ENCODE peak calls at places on chromosomes 2 and 18, in six cellular contexts. V is uterus, N is A549, M is Peyer's patch, B is K562, F is lower lobe of right lung. X is an unnamed sample.

GRCh38 chr2:113211226-113212105 is 37.7 kb downstream of the PSD4 start:
- DNase-seq in V (peak), N (peak), M (no peak), B (no peak), F (no peak), X (peak)

GRCh38 chr18:12417687-12418086 is 10.0 kb downstream of the PRELID3A start:
- DNase-seq in V (no peak), N (no peak), M (no peak), B (no peak), F (no peak), X (no peak)

GRCh38 chr2:130892793-130893785 is 56.4 kb downstream of the ARHGEF4 start:
- DNase-seq in V (no peak), N (no peak), M (no peak), B (no peak), F (no peak), X (no peak)

GRCh38 chr2:67451086-67451832 is 54.1 kb downstream of the ETAA1 start:
- DNase-seq in V (no peak), N (peak), M (no peak), B (no peak), F (no peak), X (no peak)

GRCh38 chr18:45243347-45244095 is 371.8 kb upstream of the SLC14A2 start:
- DNase-seq in V (no peak), N (no peak), M (no peak), B (no peak), F (no peak), X (no peak)

GRCh38 chr2:106189764-106190468 is 4.2 kb downstream of the UXS1 start:
- DNase-seq in V (no peak), N (no peak), M (no peak), B (no peak), F (no peak), X (no peak)

GRCh38 chr2:41865263-41865662 is 182.6 kb upstream of the PKDCC start:
- DNase-seq in V (no peak), N (no peak), M (no peak), B (no peak), F (no peak), X (no peak)

GRCh38 chr18:27599202-27599829 is 414.2 kb upstream of the CHST9 start:
- DNase-seq in V (no peak), N (peak), M (peak), B (peak), F (no peak), X (peak)

GRCh38 chr2:40760071-40760666 is 308.3 kb upstream of the SLC8A1 start:
- DNase-seq in V (peak), N (peak), M (no peak), B (peak), F (no peak), X (peak)

GRCh38 chr18:56648307-56648706 is 2.9 kb upstream of the WDR7 start:
- DNase-seq in V (no peak), N (no peak), M (no peak), B (no peak), F (no peak), X (no peak)

GRCh38 chr2:26011990-26012856 is 21.7 kb upstream of the RAB10 start:
- DNase-seq in V (no peak), N (peak), M (peak), B (peak), F (peak), X (peak)

GRCh38 chr2:181371782-181372292 is 85.3 kb upstream of the ITGA4 start:
- DNase-seq in V (no peak), N (no peak), M (no peak), B (no peak), F (no peak), X (no peak)

GRCh38 chr2:193929131-193929530 is 1727.9 kb upstream of the SLC39A10 start:
- DNase-seq in V (no peak), N (no peak), M (no peak), B (no peak), F (no peak), X (no peak)

GRCh38 chr2:46737577-46737976 is 178.0 kb downstream of the MCFD2 start:
- DNase-seq in V (no peak), N (peak), M (peak), B (no peak), F (no peak), X (peak)

GRCh38 chr2:238165288-238165921 is 6.6 kb downstream of the ERFE start:
- DNase-seq in V (peak), N (no peak), M (peak), B (no peak), F (no peak), X (no peak)

GRCh38 chr2:227881866-227882517 is 10.6 kb downstream of the DAW1 start:
- DNase-seq in V (no peak), N (no peak), M (no peak), B (no peak), F (no peak), X (no peak)

GRCh38 chr2:139031722-139032121 is 251.5 kb upstream of the NXPH2 start:
- DNase-seq in V (no peak), N (no peak), M (no peak), B (no peak), F (no peak), X (peak)

GRCh38 chr2:221569342-221570278 is 2.5 kb downstream of the EPHA4 start:
- DNase-seq in V (no peak), N (no peak), M (no peak), B (no peak), F (no peak), X (no peak)

GRCh38 chr18:25661836-25662235 is 309.9 kb upstream of the ZNF521 start:
- DNase-seq in V (no peak), N (no peak), M (no peak), B (no peak), F (no peak), X (no peak)

GRCh38 chr2:102111823-102112222 is 30.7 kb upstream of the IL1R1 start:
- DNase-seq in V (no peak), N (no peak), M (no peak), B (no peak), F (no peak), X (no peak)

GRCh38 chr2:234098675-234099195 is 48.2 kb downstream of the SPP2 start:
- DNase-seq in V (no peak), N (no peak), M (no peak), B (no peak), F (no peak), X (no peak)

GRCh38 chr2:181616715-181617114 is 40.2 kb downstream of the CERKL start:
- DNase-seq in V (no peak), N (no peak), M (no peak), B (no peak), F (no peak), X (no peak)

DNA sequence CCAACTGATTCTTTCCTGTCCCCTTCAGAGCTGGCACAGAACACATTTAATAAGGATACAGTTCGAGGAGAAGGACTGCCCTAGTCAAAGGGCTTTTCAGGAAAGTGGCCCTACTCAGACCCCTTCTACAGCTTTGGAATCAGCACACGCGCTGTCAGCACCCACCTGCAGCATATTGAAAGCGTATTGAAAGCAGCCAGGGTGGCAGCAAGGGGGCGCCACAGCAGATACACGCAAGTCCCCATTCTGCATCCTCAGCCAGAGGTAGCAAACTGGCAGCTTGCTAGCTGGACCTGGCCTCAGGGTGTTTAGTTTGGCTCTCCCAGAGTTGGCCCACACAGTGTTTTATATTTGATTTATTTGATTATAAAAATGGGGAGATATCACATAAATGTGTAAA is 101.0 kb upstream of the NT5C1B start:
- DNase-seq in V (no peak), N (no peak), M (no peak), B (no peak), F (no peak), X (no peak)
- TF ChIP-seq CTCF in V (no peak), N (no peak), M (no peak), B (no peak), F (no peak), X (no peak)

GRCh38 chr2:6864251-6864758 is 1.4 kb downstream of the CMPK2 start:
- DNase-seq in V (no peak), N (no peak), M (no peak), B (no peak), F (no peak), X (no peak)
- H3K4me3 ChIP-seq in V (no peak), N (no peak), M (no peak), B (no peak), F (peak), X (no peak)

GRCh38 chr18:48006415-48007175 is 76.1 kb upstream of the SMAD2 start:
- DNase-seq in V (no peak), N (no peak), M (peak), B (no peak), F (no peak), X (no peak)

GRCh38 chr18:48007381-48007780 is 76.9 kb upstream of the SMAD2 start:
- DNase-seq in V (no peak), N (no peak), M (peak), B (no peak), F (no peak), X (no peak)

GRCh38 chr18:48010264-48010663 is 79.8 kb upstream of the SMAD2 start:
- DNase-seq in V (no peak), N (no peak), M (no peak), B (no peak), F (no peak), X (no peak)

GRCh38 chr18:48009116-48009825 is 78.8 kb upstream of the SMAD2 start:
- DNase-seq in V (no peak), N (no peak), M (peak), B (no peak), F (no peak), X (no peak)

DNA sequence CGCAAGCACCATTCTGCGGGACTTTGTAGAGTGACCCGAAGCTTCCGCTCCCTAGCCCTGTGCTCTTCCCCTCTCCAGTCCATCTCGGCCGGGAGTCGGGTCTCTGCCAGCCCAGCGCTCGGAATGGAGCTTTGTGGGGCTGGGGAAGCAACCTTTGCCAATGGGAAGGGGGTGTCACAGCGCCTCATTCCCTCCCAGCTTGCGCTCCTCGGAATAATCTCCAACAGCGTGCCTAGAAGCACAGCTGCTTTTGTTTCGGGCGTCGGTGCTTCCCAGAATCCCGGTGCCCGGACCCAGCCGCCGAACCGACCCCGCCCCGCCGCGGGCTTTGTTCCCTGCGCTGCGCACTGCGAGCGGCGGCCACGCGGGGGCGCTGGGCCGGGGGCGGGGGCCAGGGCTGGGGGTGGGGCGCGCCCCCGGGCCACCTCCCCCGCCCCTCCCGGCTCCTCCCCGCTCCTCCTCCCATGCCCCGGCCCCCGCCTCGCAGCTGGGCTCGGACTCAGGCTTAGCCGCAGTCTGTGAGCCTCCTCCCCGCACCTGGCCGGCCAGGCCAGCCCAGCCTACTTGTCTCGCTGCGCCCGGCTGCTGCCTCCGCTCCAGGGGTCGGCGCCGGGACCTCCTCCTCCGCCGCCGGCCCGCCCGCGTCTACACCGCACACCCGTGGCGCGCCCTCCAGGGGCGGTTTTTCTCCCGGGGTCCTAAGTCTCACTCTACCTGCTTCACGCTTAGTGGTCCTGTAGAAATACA is 77.7 kb upstream of the SMAD2 start:
- DNase-seq in V (peak), N (peak), M (peak), B (peak), F (peak), X (peak)
- TF ChIP-seq CTCF in V (peak), N (peak), M (peak), B (peak), F (peak), X (peak)

GRCh38 chr2:71277536-71278103 is 50.7 kb upstream of the PAIP2B start:
- DNase-seq in V (no peak), N (peak), M (peak), B (no peak), F (peak), X (peak)

GRCh38 chr2:71276311-71277158 is 49.6 kb upstream of the PAIP2B start:
- DNase-seq in V (peak), N (peak), M (peak), B (peak), F (peak), X (peak)

GRCh38 chr2:71277159-71277498 is 50.2 kb upstream of the PAIP2B start:
- DNase-seq in V (no peak), N (no peak), M (no peak), B (no peak), F (no peak), X (no peak)

GRCh38 chr2:71275939-71276310 is 49.0 kb upstream of the PAIP2B start:
- DNase-seq in V (no peak), N (no peak), M (no peak), B (no peak), F (no peak), X (peak)
- H3K4me3 ChIP-seq in V (no peak), N (peak), M (peak), B (peak), F (peak), X (peak)

X was measured in Caco-2.